ENCODE peak calls at places on chromosome 11, in nine cellular contexts. One of them, this sample, is unnamed.

GRCh38 chr11:57116654-57117053 is 65.1 kb upstream of the LRRC55 start:
- DNase-seq in tibial artery: no peak
- DNase-seq in endothelial cell of umbilical vein: peak; percentile 57
- DNase-seq in adrenal gland: peak; percentile 39
- DNase-seq in AG04449: peak; percentile 3
- DNase-seq in ovary: no peak
- DNase-seq in A549: peak; percentile 13
- DNase-seq in psoas muscle: no peak
- DNase-seq in fibroblast of mammary gland: peak; percentile 69
- DNase-seq in this sample: peak; percentile 70

GRCh38 chr11:125312812-125313211 is 148.3 kb downstream of the PKNOX2 start:
- DNase-seq in fibroblast of mammary gland: no peak
- DNase-seq in tibial artery: no peak
- DNase-seq in A549: no peak
- DNase-seq in psoas muscle: no peak
- DNase-seq in AG04449: no peak
- DNase-seq in ovary: no peak
- DNase-seq in adrenal gland: no peak
- DNase-seq in endothelial cell of umbilical vein: no peak
- DNase-seq in this sample: no peak

GRCh38 chr11:8262552-8263108 is 1.0 kb downstream of the LMO1 start:
- DNase-seq in adrenal gland: peak; percentile 59
- DNase-seq in AG04449: no peak
- DNase-seq in A549: peak; percentile 41
- DNase-seq in endothelial cell of umbilical vein: peak; percentile 31
- DNase-seq in psoas muscle: peak; percentile 76
- DNase-seq in tibial artery: peak; percentile 67
- DNase-seq in fibroblast of mammary gland: peak; percentile 31
- DNase-seq in ovary: peak; percentile 33
- DNase-seq in this sample: peak; percentile 38

GRCh38 chr11:78562398-78562797 is 12.3 kb downstream of the NARS2 start:
- DNase-seq in fibroblast of mammary gland: peak; percentile 62
- DNase-seq in tibial artery: no peak
- DNase-seq in endothelial cell of umbilical vein: peak; percentile 64
- DNase-seq in AG04449: peak; percentile 52
- DNase-seq in psoas muscle: no peak
- DNase-seq in ovary: no peak
- DNase-seq in A549: peak; percentile 9
- DNase-seq in adrenal gland: no peak
- DNase-seq in this sample: peak; percentile 75

GRCh38 chr11:4932751-4933150 is 8.6 kb upstream of the OR51G1 start:
- DNase-seq in A549: no peak
- DNase-seq in adrenal gland: no peak
- DNase-seq in tibial artery: no peak
- DNase-seq in ovary: no peak
- DNase-seq in psoas muscle: no peak
- DNase-seq in AG04449: no peak
- DNase-seq in endothelial cell of umbilical vein: no peak
- DNase-seq in fibroblast of mammary gland: no peak
- DNase-seq in this sample: no peak

GRCh38 chr11:1827095-1827797 is 7.5 kb upstream of the SYT8 start:
- DNase-seq in psoas muscle: peak; percentile 56
- DNase-seq in fibroblast of mammary gland: peak; percentile 28
- DNase-seq in endothelial cell of umbilical vein: peak; percentile 41
- DNase-seq in AG04449: peak; percentile 53
- DNase-seq in adrenal gland: no peak
- DNase-seq in ovary: no peak
- DNase-seq in A549: peak; percentile 55
- DNase-seq in tibial artery: peak; percentile 94
- DNase-seq in this sample: peak; percentile 84

GRCh38 chr11:105757107-105757506 is 147.2 kb downstream of the GRIA4 start:
- DNase-seq in endothelial cell of umbilical vein: no peak
- DNase-seq in A549: no peak
- DNase-seq in ovary: no peak
- DNase-seq in adrenal gland: no peak
- DNase-seq in AG04449: no peak
- DNase-seq in tibial artery: no peak
- DNase-seq in psoas muscle: no peak
- DNase-seq in fibroblast of mammary gland: no peak
- DNase-seq in this sample: no peak

GRCh38 chr11:117328414-117329010 is 858 bp downstream of the CEP164 start:
- DNase-seq in adrenal gland: peak; percentile 49
- DNase-seq in AG04449: no peak
- DNase-seq in psoas muscle: no peak
- DNase-seq in fibroblast of mammary gland: peak; percentile 58
- DNase-seq in ovary: no peak
- DNase-seq in tibial artery: no peak
- DNase-seq in A549: no peak
- DNase-seq in endothelial cell of umbilical vein: peak; percentile 67
- DNase-seq in this sample: peak; percentile 51

GRCh38 chr11:125679837-125680236 is 810 bp downstream of the ACRV1 start:
- DNase-seq in ovary: no peak
- DNase-seq in adrenal gland: no peak
- DNase-seq in fibroblast of mammary gland: no peak
- DNase-seq in psoas muscle: no peak
- DNase-seq in endothelial cell of umbilical vein: no peak
- DNase-seq in tibial artery: no peak
- DNase-seq in AG04449: no peak
- DNase-seq in A549: no peak
- DNase-seq in this sample: no peak

GRCh38 chr11:62923634-62924411 is 2.7 kb upstream of the CHRM1 start:
- DNase-seq in psoas muscle: no peak
- DNase-seq in tibial artery: no peak
- DNase-seq in fibroblast of mammary gland: no peak
- DNase-seq in endothelial cell of umbilical vein: no peak
- DNase-seq in adrenal gland: no peak
- DNase-seq in ovary: no peak
- DNase-seq in A549: no peak
- DNase-seq in AG04449: no peak
- DNase-seq in this sample: no peak

GRCh38 chr11:26778000-26778757 is 56.3 kb upstream of the SLC5A12 start:
- DNase-seq in fibroblast of mammary gland: peak; percentile 97
- DNase-seq in endothelial cell of umbilical vein: no peak
- DNase-seq in A549: no peak
- DNase-seq in ovary: no peak
- DNase-seq in psoas muscle: no peak
- DNase-seq in adrenal gland: no peak
- DNase-seq in tibial artery: no peak
- DNase-seq in AG04449: peak; percentile 82
- DNase-seq in this sample: peak; percentile 38

GRCh38 chr11:62390727-62391126 is 28.1 kb upstream of the SCGB1A1 start:
- DNase-seq in adrenal gland: no peak
- DNase-seq in fibroblast of mammary gland: peak; percentile 23
- DNase-seq in endothelial cell of umbilical vein: no peak
- DNase-seq in ovary: no peak
- DNase-seq in psoas muscle: no peak
- DNase-seq in AG04449: no peak
- DNase-seq in A549: no peak
- DNase-seq in tibial artery: no peak
- DNase-seq in this sample: no peak

GRCh38 chr11:1442163-1442562 is 44.4 kb downstream of the MOB2 start:
- DNase-seq in psoas muscle: no peak
- DNase-seq in ovary: no peak
- DNase-seq in A549: peak; percentile 42
- DNase-seq in tibial artery: no peak
- DNase-seq in fibroblast of mammary gland: no peak
- DNase-seq in endothelial cell of umbilical vein: no peak
- DNase-seq in AG04449: no peak
- DNase-seq in adrenal gland: no peak
- DNase-seq in this sample: peak; percentile 27

GRCh38 chr11:93536346-93536871 is 6.8 kb downstream of the SMCO4 start:
- DNase-seq in psoas muscle: no peak
- DNase-seq in tibial artery: no peak
- DNase-seq in adrenal gland: no peak
- DNase-seq in fibroblast of mammary gland: no peak
- DNase-seq in endothelial cell of umbilical vein: no peak
- DNase-seq in AG04449: no peak
- DNase-seq in ovary: no peak
- DNase-seq in A549: no peak
- DNase-seq in this sample: no peak

DNA sequence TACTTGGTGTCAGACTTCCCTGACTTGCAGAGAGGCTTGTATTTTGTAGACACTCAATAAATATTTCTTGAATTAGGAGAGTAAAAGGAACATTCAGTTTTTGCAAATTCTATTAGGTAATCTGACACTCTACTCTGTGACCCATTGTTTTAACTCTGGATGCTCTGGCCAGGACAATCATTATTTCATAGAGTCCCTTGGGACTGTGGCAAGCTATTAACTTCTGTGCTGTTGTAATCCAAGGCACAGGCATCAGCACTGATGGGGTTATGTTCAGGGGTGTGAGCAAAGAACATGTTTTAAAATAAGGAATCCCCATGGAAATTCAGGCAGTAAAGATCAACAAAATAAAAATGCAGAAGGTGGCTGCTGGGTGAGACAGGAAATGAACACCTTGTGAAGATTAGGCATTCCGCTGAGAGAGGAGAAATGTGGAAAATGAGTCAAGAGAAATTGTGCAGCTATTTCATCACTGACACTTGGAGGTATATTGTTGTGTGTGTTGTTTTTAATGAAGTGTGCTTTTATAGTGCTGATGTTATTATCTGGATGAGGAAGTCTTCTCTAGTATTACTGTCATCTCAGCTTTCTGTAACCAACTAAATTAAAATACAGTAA is 175.2 kb downstream of the WNT11 start:
- DNase-seq in adrenal gland: no peak
- DNase-seq in fibroblast of mammary gland: peak; percentile 70
- DNase-seq in tibial artery: no peak
- DNase-seq in psoas muscle: no peak
- DNase-seq in endothelial cell of umbilical vein: no peak
- DNase-seq in ovary: no peak
- DNase-seq in A549: no peak
- DNase-seq in AG04449: no peak
- DNase-seq in this sample: peak; percentile 68
- H3K4me3 ChIP-seq in adrenal gland: no peak overlapping the region
- H3K4me3 ChIP-seq in fibroblast of mammary gland: no peak overlapping the region
- H3K4me3 ChIP-seq in tibial artery: no peak overlapping the region
- H3K4me3 ChIP-seq in psoas muscle: no peak overlapping the region
- H3K4me3 ChIP-seq in endothelial cell of umbilical vein: no peak overlapping the region
- H3K4me3 ChIP-seq in ovary: no peak overlapping the region
- H3K4me3 ChIP-seq in A549: peak overlapping the region; percentile 3
- H3K4me3 ChIP-seq in AG04449: no peak overlapping the region
- H3K4me3 ChIP-seq in this sample: no peak overlapping the region

DNA sequence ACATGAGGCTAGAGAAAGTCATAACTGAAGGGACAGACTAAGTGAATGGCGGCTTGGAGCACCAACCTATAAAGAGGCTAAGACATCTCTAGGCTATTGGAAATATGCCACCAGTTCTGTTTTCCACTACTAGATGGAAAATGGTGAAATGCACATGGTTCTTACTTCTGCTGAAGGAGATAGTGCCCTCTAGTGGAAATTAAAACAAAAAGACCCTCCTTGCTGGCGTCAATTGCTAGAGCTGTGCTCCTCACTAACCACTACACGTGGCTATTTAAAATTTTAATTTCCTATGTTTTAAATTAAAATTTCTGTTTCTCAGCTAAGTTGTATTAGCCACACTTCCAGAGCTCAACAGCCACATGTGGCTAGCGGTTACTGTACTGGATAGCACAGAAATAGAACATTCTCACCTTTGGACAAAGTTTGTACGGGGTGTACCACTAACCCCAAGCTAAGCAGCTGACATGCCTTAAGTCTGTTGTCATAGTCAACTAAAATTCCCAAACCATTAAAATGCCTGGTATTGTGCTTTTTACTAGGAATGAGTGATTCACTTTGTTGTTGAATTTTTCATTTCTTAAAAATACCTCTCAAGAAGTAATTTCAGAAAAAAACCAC is 34.1 kb upstream of the CALCA start:
- DNase-seq in A549: no peak
- DNase-seq in endothelial cell of umbilical vein: peak; percentile 42
- DNase-seq in ovary: no peak
- DNase-seq in AG04449: no peak
- DNase-seq in adrenal gland: no peak
- DNase-seq in fibroblast of mammary gland: peak; percentile 65
- DNase-seq in psoas muscle: no peak
- DNase-seq in tibial artery: no peak
- DNase-seq in this sample: peak; percentile 70
- TF ChIP-seq CTCF in A549: peak; percentile 52
- TF ChIP-seq CTCF in endothelial cell of umbilical vein: no peak
- TF ChIP-seq CTCF in ovary: no peak
- TF ChIP-seq CTCF in AG04449: peak; percentile 17
- TF ChIP-seq CTCF in adrenal gland: peak; percentile 27
- TF ChIP-seq CTCF in fibroblast of mammary gland: peak; percentile 61
- TF ChIP-seq CTCF in psoas muscle: peak; percentile 36
- TF ChIP-seq CTCF in tibial artery: no peak
- TF ChIP-seq CTCF in this sample: peak; percentile 55

DNA sequence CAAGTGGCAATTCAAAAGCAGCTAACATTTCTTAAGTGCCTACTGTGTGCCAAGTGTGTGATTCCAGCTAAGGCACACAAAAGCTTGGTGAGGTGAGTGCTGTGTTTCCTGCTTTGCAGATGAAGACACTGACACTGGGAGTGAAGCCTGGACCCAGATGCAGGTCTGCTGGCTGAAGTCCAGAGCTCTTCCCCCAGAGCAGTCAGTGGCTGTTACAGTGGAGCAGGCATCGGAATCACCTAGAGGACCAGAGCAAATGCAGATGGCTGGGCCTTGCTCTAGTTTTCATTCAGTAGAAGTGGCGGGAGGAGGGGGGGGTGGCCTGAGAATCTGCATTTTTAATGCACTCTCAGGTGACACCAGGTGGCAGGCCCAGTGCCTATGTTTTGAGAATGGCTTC is 342.3 kb downstream of the CADM1 start:
- DNase-seq in tibial artery: no peak
- DNase-seq in ovary: no peak
- DNase-seq in adrenal gland: no peak
- DNase-seq in endothelial cell of umbilical vein: no peak
- DNase-seq in fibroblast of mammary gland: no peak
- DNase-seq in A549: no peak
- DNase-seq in AG04449: no peak
- DNase-seq in psoas muscle: no peak
- DNase-seq in this sample: no peak
- H3K4me3 ChIP-seq in tibial artery: no peak overlapping the region
- H3K4me3 ChIP-seq in ovary: no peak overlapping the region
- H3K4me3 ChIP-seq in adrenal gland: no peak overlapping the region
- H3K4me3 ChIP-seq in endothelial cell of umbilical vein: no peak overlapping the region
- H3K4me3 ChIP-seq in fibroblast of mammary gland: no peak overlapping the region
- H3K4me3 ChIP-seq in A549: no peak overlapping the region
- H3K4me3 ChIP-seq in AG04449: no peak overlapping the region
- H3K4me3 ChIP-seq in psoas muscle: no peak overlapping the region
- H3K4me3 ChIP-seq in this sample: no peak overlapping the region

GRCh38 chr11:30619767-30620166 is 33.6 kb upstream of the MPPED2 start:
- DNase-seq in tibial artery: no peak
- DNase-seq in fibroblast of mammary gland: no peak
- DNase-seq in AG04449: no peak
- DNase-seq in A549: no peak
- DNase-seq in psoas muscle: no peak
- DNase-seq in ovary: no peak
- DNase-seq in endothelial cell of umbilical vein: no peak
- DNase-seq in adrenal gland: no peak
- DNase-seq in this sample: no peak

DNA sequence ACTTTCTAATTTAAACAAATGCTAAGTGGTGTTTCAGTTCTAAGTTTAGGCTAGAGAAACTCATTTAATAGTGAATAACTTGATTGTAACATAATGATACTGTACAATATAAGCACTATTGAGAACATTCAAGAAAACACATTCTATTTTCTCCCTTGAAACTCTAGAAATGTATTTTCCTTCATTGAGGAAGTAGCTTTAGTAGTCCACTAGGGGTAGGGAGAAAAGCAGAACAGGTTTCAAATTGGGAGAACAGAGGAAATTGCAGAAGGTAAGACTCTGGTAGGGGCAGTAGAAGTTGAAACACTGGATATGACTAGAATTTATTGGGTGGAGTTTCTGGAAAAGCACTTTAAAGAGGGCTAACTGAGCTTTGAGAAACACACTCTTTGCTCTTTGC is 31.6 kb upstream of the MPPED2 start:
- DNase-seq in adrenal gland: no peak
- DNase-seq in A549: no peak
- DNase-seq in ovary: no peak
- DNase-seq in psoas muscle: no peak
- DNase-seq in endothelial cell of umbilical vein: no peak
- DNase-seq in AG04449: no peak
- DNase-seq in fibroblast of mammary gland: no peak
- DNase-seq in tibial artery: no peak
- DNase-seq in this sample: no peak
- TF ChIP-seq CTCF in adrenal gland: no peak
- TF ChIP-seq CTCF in A549: no peak
- TF ChIP-seq CTCF in ovary: no peak
- TF ChIP-seq CTCF in psoas muscle: no peak
- TF ChIP-seq CTCF in endothelial cell of umbilical vein: no peak
- TF ChIP-seq CTCF in AG04449: no peak
- TF ChIP-seq CTCF in fibroblast of mammary gland: no peak
- TF ChIP-seq CTCF in tibial artery: no peak
- TF ChIP-seq CTCF in this sample: no peak

This sample was measured in fibroblast of pulmonary artery.